ENCODE peak calls at places on chromosomes 5 and 9, in six cellular contexts. K, G, N, L, U and C are unnamed samples.

GRCh38 chr9:3014164-3014563 is 170.3 kb upstream of the PUM3 start:
- DNase-seq in K (no peak), G (no peak), N (no peak), L (no peak), U (no peak), C (no peak)

GRCh38 chr5:127088226-127088625 is 14.9 kb upstream of the C5orf63 start:
- DNase-seq in K (peak), G (no peak), N (no peak), L (no peak), U (no peak), C (no peak)

GRCh38 chr9:1083325-1083913 is 33.3 kb downstream of the DMRT2 start:
- DNase-seq in K (peak), G (no peak), N (peak), L (no peak), U (peak), C (no peak)

GRCh38 chr5:153974131-153974812 is 64.4 kb downstream of the FAM114A2 start:
- DNase-seq in K (peak), G (no peak), N (no peak), L (no peak), U (peak), C (no peak)

GRCh38 chr9:117088140-117088539 is 326.7 kb downstream of the ASTN2 start:
- DNase-seq in K (no peak), G (no peak), N (no peak), L (no peak), U (no peak), C (no peak)

GRCh38 chr5:128111818-128112448 is 28.4 kb downstream of the SLC12A2 start:
- DNase-seq in K (peak), G (no peak), N (no peak), L (no peak), U (no peak), C (no peak)

GRCh38 chr5:43389679-43390329 is 22.4 kb downstream of the CCL28 start:
- DNase-seq in K (peak), G (no peak), N (no peak), L (peak), U (peak), C (no peak)

GRCh38 chr5:83911367-83911919 is 190.8 kb upstream of the HAPLN1 start:
- DNase-seq in K (no peak), G (no peak), N (no peak), L (no peak), U (no peak), C (no peak)

GRCh38 chr5:168375214-168375613 is 83.8 kb downstream of the WWC1 start:
- DNase-seq in K (no peak), G (no peak), N (no peak), L (no peak), U (no peak), C (no peak)

GRCh38 chr5:177988989-177989625 is 6.9 kb downstream of the PROP1 start:
- DNase-seq in K (no peak), G (no peak), N (no peak), L (no peak), U (no peak), C (no peak)

GRCh38 chr5:45288746-45289145 is 407.4 kb downstream of the HCN1 start:
- DNase-seq in K (no peak), G (no peak), N (no peak), L (no peak), U (no peak), C (no peak)

GRCh38 chr9:111969061-111969460 is 72.4 kb downstream of the UGCG start:
- DNase-seq in K (peak), G (no peak), N (no peak), L (no peak), U (no peak), C (no peak)

GRCh38 chr5:52668544-52669185 is 119.1 kb upstream of the ITGA1 start:
- DNase-seq in K (no peak), G (no peak), N (no peak), L (no peak), U (no peak), C (no peak)